ENCODE peak calls at places on chromosomes 7 and 10, in four cellular contexts. One of them, this sample, is unnamed.

GRCh38 chr10:58666024-58666423 is 153.4 kb downstream of the BICC1 start:
- DNase-seq in GM12878: no peak
- DNase-seq in HepG2: peak
- DNase-seq in K562: no peak
- DNase-seq in this sample: no peak

GRCh38 chr7:74002474-74003017 is 25.4 kb upstream of the ELN start:
- DNase-seq in K562: no peak
- DNase-seq in GM12878: no peak
- DNase-seq in HepG2: no peak
- DNase-seq in this sample: peak

GRCh38 chr10:6995846-6996245 is 415.0 kb downstream of the SFMBT2 start:
- DNase-seq in K562: no peak
- DNase-seq in GM12878: no peak
- DNase-seq in HepG2: no peak
- DNase-seq in this sample: no peak

GRCh38 chr10:32237644-32238345 is 109.2 kb downstream of the EPC1 start:
- DNase-seq in K562: no peak
- DNase-seq in GM12878: no peak
- DNase-seq in HepG2: no peak
- DNase-seq in this sample: no peak

GRCh38 chr10:126959906-126960685 is 54.9 kb downstream of the DOCK1 start:
- DNase-seq in HepG2: no peak
- DNase-seq in GM12878: no peak
- DNase-seq in K562: no peak
- DNase-seq in this sample: no peak

GRCh38 chr7:43873300-43873699 is 4.0 kb upstream of the MRPS24 start:
- DNase-seq in K562: peak
- DNase-seq in GM12878: no peak
- DNase-seq in HepG2: no peak
- DNase-seq in this sample: peak

GRCh38 chr7:73593207-73594045 is 15.0 kb upstream of the TBL2 start:
- DNase-seq in HepG2: no peak
- DNase-seq in GM12878: no peak
- DNase-seq in K562: no peak
- DNase-seq in this sample: no peak

GRCh38 chr7:10474048-10474447 is 499.6 kb upstream of the PHF14 start:
- DNase-seq in K562: no peak
- DNase-seq in HepG2: peak
- DNase-seq in GM12878: no peak
- DNase-seq in this sample: peak

GRCh38 chr10:131146790-131147189 is 164.7 kb downstream of the TCERG1L start:
- DNase-seq in K562: no peak
- DNase-seq in HepG2: no peak
- DNase-seq in GM12878: no peak
- DNase-seq in this sample: no peak

GRCh38 chr10:1171586-1171985 is 115.4 kb downstream of the WDR37 start:
- DNase-seq in GM12878: no peak
- DNase-seq in K562: no peak
- DNase-seq in HepG2: no peak
- DNase-seq in this sample: no peak

GRCh38 chr10:23095966-23096813 is 811 bp downstream of the MSRB2 start:
- DNase-seq in K562: no peak
- DNase-seq in GM12878: no peak
- DNase-seq in HepG2: peak
- DNase-seq in this sample: peak

GRCh38 chr10:70479626-70480253 is 1.2 kb downstream of the PALD1 start:
- DNase-seq in HepG2: no peak
- DNase-seq in GM12878: no peak
- DNase-seq in K562: no peak
- DNase-seq in this sample: no peak

GRCh38 chr10:19250542-19250941 is 201.9 kb downstream of the MALRD1 start:
- DNase-seq in K562: no peak
- DNase-seq in HepG2: no peak
- DNase-seq in GM12878: no peak
- DNase-seq in this sample: no peak

GRCh38 chr10:5658871-5659618 is 7.3 kb downstream of the ASB13 start:
- DNase-seq in HepG2: peak
- DNase-seq in GM12878: no peak
- DNase-seq in K562: no peak
- DNase-seq in this sample: no peak

GRCh38 chr10:87750001-87750651 is 67.9 kb downstream of the ATAD1 start:
- DNase-seq in HepG2: no peak
- DNase-seq in GM12878: no peak
- DNase-seq in K562: no peak
- DNase-seq in this sample: no peak

GRCh38 chr10:123970207-123970926 is 78.8 kb upstream of the CPXM2 start:
- DNase-seq in K562: no peak
- DNase-seq in GM12878: no peak
- DNase-seq in HepG2: no peak
- DNase-seq in this sample: no peak

GRCh38 chr7:30974605-30975256 is 11.0 kb downstream of the GHRHR start:
- DNase-seq in K562: peak
- DNase-seq in GM12878: peak
- DNase-seq in HepG2: peak
- DNase-seq in this sample: peak

GRCh38 chr10:32379314-32379949 is 32.5 kb upstream of the EPC1 start:
- DNase-seq in HepG2: peak
- DNase-seq in GM12878: no peak
- DNase-seq in K562: peak
- DNase-seq in this sample: peak

GRCh38 chr7:82406937-82407336 is 36.6 kb downstream of the CACNA2D1 start:
- DNase-seq in GM12878: no peak
- DNase-seq in K562: no peak
- DNase-seq in HepG2: no peak
- DNase-seq in this sample: no peak

GRCh38 chr7:74191231-74191630 is 17.1 kb downstream of the EIF4H start:
- DNase-seq in HepG2: no peak
- DNase-seq in GM12878: no peak
- DNase-seq in K562: no peak
- DNase-seq in this sample: no peak

GRCh38 chr10:11144626-11145497 is 127.2 kb downstream of the CELF2 start:
- DNase-seq in GM12878: no peak
- DNase-seq in K562: no peak
- DNase-seq in HepG2: no peak
- DNase-seq in this sample: no peak

GRCh38 chr7:81366546-81366945 is 403.3 kb downstream of the HGF start:
- DNase-seq in K562: no peak
- DNase-seq in HepG2: no peak
- DNase-seq in GM12878: no peak
- DNase-seq in this sample: no peak

GRCh38 chr7:98348726-98349474 is 52.0 kb downstream of the BAIAP2L1 start:
- DNase-seq in HepG2: no peak
- DNase-seq in K562: peak
- DNase-seq in GM12878: no peak
- DNase-seq in this sample: peak

GRCh38 chr10:19767876-19768275 is 48.4 kb upstream of the PLXDC2 start:
- DNase-seq in K562: no peak
- DNase-seq in HepG2: no peak
- DNase-seq in GM12878: no peak
- DNase-seq in this sample: no peak

GRCh38 chr10:23100331-23101030 is 5.1 kb downstream of the MSRB2 start:
- DNase-seq in HepG2: no peak
- DNase-seq in GM12878: no peak
- DNase-seq in K562: no peak
- DNase-seq in this sample: no peak

GRCh38 chr10:122114156-122114747 is 125.3 kb downstream of the TACC2 start:
- DNase-seq in HepG2: no peak
- DNase-seq in K562: no peak
- DNase-seq in GM12878: no peak
- DNase-seq in this sample: no peak

GRCh38 chr10:43225787-43226153 is 41.1 kb downstream of the RASGEF1A start:
- DNase-seq in HepG2: no peak
- DNase-seq in GM12878: no peak
- DNase-seq in K562: no peak
- DNase-seq in this sample: no peak

GRCh38 chr10:92720306-92721165 is 30.8 kb downstream of the HHEX start:
- DNase-seq in K562: no peak
- DNase-seq in HepG2: no peak
- DNase-seq in GM12878: no peak
- DNase-seq in this sample: no peak

GRCh38 chr10:48606530-48607355 is 1.9 kb upstream of the ARHGAP22 start:
- DNase-seq in HepG2: no peak
- DNase-seq in K562: no peak
- DNase-seq in GM12878: no peak
- DNase-seq in this sample: no peak

GRCh38 chr7:125878235-125878928 is 948.8 kb upstream of the POT1 start:
- DNase-seq in HepG2: no peak
- DNase-seq in K562: no peak
- DNase-seq in GM12878: no peak
- DNase-seq in this sample: no peak

GRCh38 chr10:113854757-113855626 is 531 bp downstream of the NHLRC2 start:
- DNase-seq in HepG2: peak
- DNase-seq in K562: peak
- DNase-seq in GM12878: no peak
- DNase-seq in this sample: peak

GRCh38 chr7:64183126-64183742 is 23.8 kb upstream of the ZNF735 start:
- DNase-seq in HepG2: no peak
- DNase-seq in K562: peak
- DNase-seq in GM12878: no peak
- DNase-seq in this sample: no peak

DNA sequence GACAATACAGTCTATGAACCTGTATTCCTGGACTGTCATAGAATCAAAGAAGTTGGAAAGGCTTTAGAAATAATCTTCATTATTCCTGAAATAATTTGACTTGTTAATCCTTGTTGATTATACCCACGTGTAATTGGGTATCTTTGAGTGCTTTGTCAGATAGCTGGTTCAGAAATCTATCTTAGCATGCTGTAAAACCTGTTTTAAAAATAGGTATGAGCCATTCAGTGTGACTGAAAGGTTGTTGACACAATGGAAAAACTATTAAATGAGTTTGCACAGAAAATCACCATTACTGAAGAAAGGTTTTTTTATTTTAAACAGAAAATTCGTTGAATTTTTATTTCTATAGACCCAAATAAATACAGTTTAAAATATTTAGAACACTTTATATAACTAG is 38.7 kb downstream of the PHTF2 start:
- DNase-seq in HepG2: no peak
- DNase-seq in K562: no peak
- DNase-seq in GM12878: no peak
- DNase-seq in this sample: no peak
- TF ChIP-seq ESRRA in HepG2: no peak
- TF ChIP-seq ESRRA in K562: no peak
- TF ChIP-seq ESRRA in GM12878: no peak
- TF ChIP-seq ESRRA in this sample: no peak

DNA sequence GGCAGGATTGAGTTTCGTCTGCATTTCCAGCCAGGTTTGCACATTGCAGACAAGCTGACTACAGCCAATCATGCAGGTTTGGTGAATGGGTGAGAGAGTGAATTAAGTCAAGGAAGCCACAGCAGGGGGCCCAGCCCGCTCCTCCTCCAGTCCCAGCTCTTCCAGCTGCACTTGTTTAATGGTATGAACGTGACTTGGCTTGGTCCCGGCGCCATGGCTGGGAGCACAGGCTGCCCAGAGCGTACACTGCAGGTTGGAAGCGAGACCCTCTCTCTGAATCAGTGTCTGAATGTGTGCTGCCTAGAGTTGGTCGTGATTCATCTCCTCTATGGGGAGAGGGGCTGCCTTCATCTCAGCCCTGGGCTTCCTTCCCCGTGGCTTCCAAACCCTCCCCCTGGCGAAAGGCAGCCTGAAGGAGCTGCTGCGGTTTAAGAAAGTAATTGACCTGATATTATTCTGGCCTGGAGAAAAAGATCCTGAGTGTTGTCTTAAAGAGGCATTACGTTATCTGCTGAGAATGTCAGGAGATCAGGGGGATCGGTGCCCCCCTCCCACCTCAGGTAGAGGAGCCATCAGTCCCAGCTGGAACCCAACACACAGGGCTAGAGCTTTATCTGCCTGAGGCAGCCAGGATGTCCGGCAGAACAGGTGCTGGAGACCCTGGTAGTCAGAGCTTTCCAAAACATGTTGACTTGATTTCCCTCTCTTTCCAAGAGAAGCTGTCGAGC is 132.1 kb downstream of the COL26A1 start:
- DNase-seq in HepG2: no peak
- DNase-seq in GM12878: no peak
- DNase-seq in K562: no peak
- DNase-seq in this sample: no peak
- H3K27ac ChIP-seq in HepG2: no peak
- H3K27ac ChIP-seq in GM12878: no peak
- H3K27ac ChIP-seq in K562: no peak
- H3K27ac ChIP-seq in this sample: no peak

GRCh38 chr7:107890962-107891618 is at the start of gene DLD:
- DNase-seq in GM12878: peak
- DNase-seq in HepG2: peak
- DNase-seq in K562: peak
- DNase-seq in this sample: peak

GRCh38 chr7:107891619-107892366 is 810 bp downstream of the DLD start:
- DNase-seq in K562: no peak
- DNase-seq in HepG2: no peak
- DNase-seq in GM12878: no peak
- DNase-seq in this sample: no peak

GRCh38 chr7:107889992-107890391 is 991 bp upstream of the DLD start:
- DNase-seq in HepG2: no peak
- DNase-seq in GM12878: no peak
- DNase-seq in K562: no peak
- DNase-seq in this sample: no peak

GRCh38 chr7:107890493-107890961 is 456 bp upstream of the DLD start:
- DNase-seq in GM12878: no peak
- DNase-seq in HepG2: no peak
- DNase-seq in K562: no peak
- DNase-seq in this sample: no peak
- TF ChIP-seq ESRRA in GM12878: no peak
- TF ChIP-seq ESRRA in HepG2: no peak
- TF ChIP-seq ESRRA in K562: no peak
- TF ChIP-seq ESRRA in this sample: no peak

GRCh38 chr7:39133088-39133487 is 155.4 kb downstream of the POU6F2 start:
- DNase-seq in K562: no peak
- DNase-seq in GM12878: no peak
- DNase-seq in HepG2: no peak
- DNase-seq in this sample: no peak

GRCh38 chr7:39130304-39130703 is 152.6 kb downstream of the POU6F2 start:
- DNase-seq in K562: no peak
- DNase-seq in GM12878: no peak
- DNase-seq in HepG2: no peak
- DNase-seq in this sample: no peak

GRCh38 chr7:39137480-39137879 is 159.8 kb downstream of the POU6F2 start:
- DNase-seq in K562: no peak
- DNase-seq in HepG2: no peak
- DNase-seq in GM12878: no peak
- DNase-seq in this sample: no peak

GRCh38 chr7:39130740-39131538 is 153.2 kb downstream of the POU6F2 start:
- DNase-seq in HepG2: no peak
- DNase-seq in K562: no peak
- DNase-seq in GM12878: no peak
- DNase-seq in this sample: no peak

DNA sequence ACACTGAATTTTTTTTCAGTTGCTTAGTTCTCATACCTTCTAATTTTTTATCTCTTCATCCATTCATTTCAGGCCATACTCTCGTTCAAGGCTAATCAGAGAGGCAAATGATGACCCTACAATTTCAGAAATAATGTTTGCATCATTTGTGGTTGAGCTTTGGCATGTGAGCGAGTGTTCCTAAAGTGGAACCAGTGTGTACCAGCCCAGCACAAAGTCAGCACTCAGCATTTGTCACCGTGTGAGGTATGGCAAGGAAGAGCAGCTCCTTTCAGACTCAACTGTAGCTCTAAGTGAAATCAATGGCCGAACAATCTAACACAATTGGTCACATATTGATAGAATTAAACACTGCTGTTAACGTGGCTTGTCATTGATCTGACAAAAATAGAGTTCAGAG is 154.6 kb downstream of the POU6F2 start:
- DNase-seq in GM12878: no peak
- DNase-seq in HepG2: no peak
- DNase-seq in K562: no peak
- DNase-seq in this sample: no peak
- H3K27ac ChIP-seq in GM12878: no peak
- H3K27ac ChIP-seq in HepG2: no peak
- H3K27ac ChIP-seq in K562: no peak
- H3K27ac ChIP-seq in this sample: no peak